ENCODE peak calls at places on chromosome 19, in six cellular contexts. Z is A549, V is endothelial cell of umbilical vein, J is K562, G is HepG2, D is GM12878. I is an unnamed sample.

GRCh38 chr19:10152100-10152499 is 32.4 kb upstream of the EIF3G start:
- DNase-seq in G (no peak), J (no peak), Z (no peak), V (no peak), D (no peak), I (no peak)

GRCh38 chr19:51002542-51003311 is 1.3 kb upstream of the KLK8 start:
- DNase-seq in Z (peak; percentile 92), G (no peak), D (no peak), J (peak; percentile 98), V (no peak), I (peak; percentile 25)

GRCh38 chr19:51111606-51112005 is 3.4 kb upstream of the CTU1 start:
- DNase-seq in D (no peak), G (peak; percentile 14), Z (peak; percentile 55), J (no peak), V (no peak), I (peak; percentile 25)

GRCh38 chr19:49347835-49348234 is 12.6 kb downstream of the CD37 start:
- DNase-seq in G (peak; percentile 44), V (peak; percentile 43), J (peak; percentile 77), D (no peak), Z (peak; percentile 92), I (peak; percentile 35)

GRCh38 chr19:51366050-51366998 is at the start of gene ETFB:
- DNase-seq in J (peak; percentile 98), Z (peak; percentile 99), V (peak; percentile 97), D (peak; percentile 91), G (peak; percentile 98), I (peak; percentile 98)

GRCh38 chr19:10193666-10194499 is 870 bp downstream of the DNMT1 start:
- DNase-seq in J (peak; percentile 17), Z (peak; percentile 6), D (no peak), V (peak; percentile 40), G (peak; percentile 13), I (peak; percentile 64)

GRCh38 chr19:5742051-5742450 is 21.6 kb downstream of the CATSPERD start:
- DNase-seq in J (no peak), D (no peak), G (no peak), V (no peak), Z (no peak), I (no peak)

GRCh38 chr19:10260141-10260584 is 8.1 kb downstream of the MRPL4 start:
- DNase-seq in G (peak; percentile 30), J (no peak), D (no peak), Z (no peak), V (no peak), I (peak; percentile 73)

GRCh38 chr19:45100797-45101196 is 7.8 kb downstream of the PPP1R37 start:
- DNase-seq in V (no peak), G (no peak), D (no peak), Z (no peak), J (no peak), I (no peak)

GRCh38 chr19:53774011-53774410 is 50.1 kb downstream of the NLRP12 start:
- DNase-seq in V (no peak), D (no peak), Z (no peak), J (no peak), G (no peak), I (no peak)

GRCh38 chr19:39126593-39127187 is 1.1 kb downstream of the PAK4 start:
- DNase-seq in D (no peak), Z (peak; percentile 93), V (peak; percentile 30), J (no peak), G (peak; percentile 89), I (no peak)

GRCh38 chr19:18086590-18087138 is at the start of gene IL12RB1:
- DNase-seq in J (no peak), Z (no peak), D (peak; percentile 44), V (no peak), G (no peak), I (peak; percentile 25)

GRCh38 chr19:51294211-51294976 is 17.1 kb upstream of the IGLON5 start:
- DNase-seq in Z (no peak), G (no peak), D (no peak), J (no peak), V (no peak), I (peak; percentile 16)

GRCh38 chr19:48681127-48681470 is 8.3 kb upstream of the NTN5 start:
- DNase-seq in D (no peak), V (no peak), G (no peak), Z (no peak), J (peak; percentile 44), I (peak; percentile 96)

GRCh38 chr19:58581227-58582141 is 8.3 kb upstream of the MZF1 start:
- DNase-seq in J (peak; percentile 84), V (peak; percentile 91), G (peak; percentile 16), Z (peak; percentile 90), D (no peak), I (peak; percentile 85)

GRCh38 chr19:49133621-49134454 is 14.5 kb downstream of the PPFIA3 start:
- DNase-seq in V (peak; percentile 54), Z (peak; percentile 72), J (peak; percentile 81), D (no peak), G (no peak), I (no peak)

GRCh38 chr19:30784850-30785459 is 412.8 kb downstream of the ZNF536 start:
- DNase-seq in G (peak; percentile 16), D (no peak), J (peak; percentile 69), V (no peak), Z (peak; percentile 51), I (peak; percentile 52)

GRCh38 chr19:42360787-42361544 is 29.1 kb downstream of the CNFN start:
- DNase-seq in Z (no peak), G (no peak), V (no peak), D (no peak), J (peak; percentile 34), I (no peak)

GRCh38 chr19:17968376-17968775 is 1.5 kb downstream of the KCNN1 start:
- DNase-seq in D (no peak), G (no peak), J (no peak), V (no peak), Z (no peak), I (no peak)

GRCh38 chr19:38685666-38686529 is 38.4 kb downstream of the ACTN4 start:
- DNase-seq in G (peak; percentile 65), D (no peak), V (peak; percentile 92), J (peak; percentile 44), Z (peak; percentile 88), I (no peak)

GRCh38 chr19:28632357-28633076 is 580.4 kb downstream of the UQCRFS1 start:
- DNase-seq in J (no peak), V (no peak), Z (no peak), G (no peak), D (no peak), I (no peak)

GRCh38 chr19:6241680-6242079 is 38.1 kb downstream of the MLLT1 start:
- DNase-seq in G (peak; percentile 88), V (no peak), Z (no peak), D (no peak), J (no peak), I (no peak)

GRCh38 chr19:33409035-33409434 is 35.5 kb downstream of the CEBPG start:
- DNase-seq in J (no peak), Z (no peak), V (no peak), D (no peak), G (no peak), I (no peak)

GRCh38 chr19:39599116-39599515 is 3.2 kb upstream of the LGALS13 start:
- DNase-seq in V (peak; percentile 18), J (peak; percentile 19), Z (peak; percentile 26), D (no peak), G (peak; percentile 30), I (peak; percentile 31)

GRCh38 chr19:19459707-19460251 is 54.3 kb downstream of the GATAD2A start:
- DNase-seq in D (no peak), G (no peak), Z (no peak), V (peak; percentile 73), J (no peak), I (no peak)

GRCh38 chr19:15551183-15552004 is 43.1 kb downstream of the CYP4F22 start:
- DNase-seq in Z (peak; percentile 71), J (peak; percentile 86), V (no peak), D (no peak), G (peak; percentile 38), I (no peak)

GRCh38 chr19:15557223-15557622 is 48.9 kb downstream of the CYP4F22 start:
- DNase-seq in Z (no peak), D (no peak), J (no peak), G (no peak), V (no peak), I (no peak)

GRCh38 chr19:15550847-15551182 is 42.5 kb downstream of the CYP4F22 start:
- DNase-seq in Z (peak; percentile 37), J (no peak), G (peak; percentile 16), D (no peak), V (no peak), I (no peak)

GRCh38 chr19:15556634-15557181 is 48.4 kb downstream of the CYP4F22 start:
- DNase-seq in G (no peak), V (no peak), J (no peak), Z (no peak), D (no peak), I (no peak)

GRCh38 chr19:15555759-15556633 is 47.7 kb downstream of the CYP4F22 start:
- DNase-seq in V (peak; percentile 96), J (peak; percentile 95), Z (peak; percentile 93), G (peak; percentile 89), D (peak; percentile 65), I (peak; percentile 94)
- H3K4me3 ChIP-seq in V (no peak overlapping the region), J (peak overlapping the region; percentile 26), Z (peak overlapping the region; percentile 39), G (peak overlapping the region; percentile 32), D (peak overlapping the region; percentile 66), I (peak overlapping the region; percentile 43)

DNA sequence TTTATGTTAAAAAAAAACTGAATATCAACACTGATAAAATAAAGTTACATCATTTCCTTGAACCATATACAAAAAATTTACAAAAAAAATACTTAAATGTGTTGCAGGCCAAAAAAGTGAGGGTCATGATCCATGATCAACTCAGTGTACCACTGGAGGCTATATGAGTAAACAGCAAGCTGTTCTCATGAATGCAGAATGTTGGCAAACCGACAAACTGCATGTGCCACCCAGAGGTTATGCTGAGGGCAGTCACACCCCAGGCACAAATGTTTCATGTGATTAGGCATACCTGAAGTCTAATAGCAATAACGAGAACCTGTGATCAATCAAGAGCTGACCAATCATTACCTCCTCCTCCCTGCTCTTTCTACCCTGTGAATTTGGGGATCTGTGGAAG is 91.9 kb downstream of the ZNF431 start:
- DNase-seq in J (no peak), G (no peak), D (no peak), V (no peak), Z (no peak), I (no peak)
- TF ChIP-seq POLR2A in J (no peak), G (no peak), D (no peak), V (no peak), Z (no peak), I (no peak)

GRCh38 chr19:2309734-2310362 is 1.9 kb upstream of the LINGO3 start:
- DNase-seq in V (no peak), Z (peak; percentile 35), G (no peak), D (no peak), J (no peak), I (peak; percentile 53)
- TF ChIP-seq MYC in V (no peak), Z (no peak), G (no peak), D (no peak), J (no peak), I (no peak)

DNA sequence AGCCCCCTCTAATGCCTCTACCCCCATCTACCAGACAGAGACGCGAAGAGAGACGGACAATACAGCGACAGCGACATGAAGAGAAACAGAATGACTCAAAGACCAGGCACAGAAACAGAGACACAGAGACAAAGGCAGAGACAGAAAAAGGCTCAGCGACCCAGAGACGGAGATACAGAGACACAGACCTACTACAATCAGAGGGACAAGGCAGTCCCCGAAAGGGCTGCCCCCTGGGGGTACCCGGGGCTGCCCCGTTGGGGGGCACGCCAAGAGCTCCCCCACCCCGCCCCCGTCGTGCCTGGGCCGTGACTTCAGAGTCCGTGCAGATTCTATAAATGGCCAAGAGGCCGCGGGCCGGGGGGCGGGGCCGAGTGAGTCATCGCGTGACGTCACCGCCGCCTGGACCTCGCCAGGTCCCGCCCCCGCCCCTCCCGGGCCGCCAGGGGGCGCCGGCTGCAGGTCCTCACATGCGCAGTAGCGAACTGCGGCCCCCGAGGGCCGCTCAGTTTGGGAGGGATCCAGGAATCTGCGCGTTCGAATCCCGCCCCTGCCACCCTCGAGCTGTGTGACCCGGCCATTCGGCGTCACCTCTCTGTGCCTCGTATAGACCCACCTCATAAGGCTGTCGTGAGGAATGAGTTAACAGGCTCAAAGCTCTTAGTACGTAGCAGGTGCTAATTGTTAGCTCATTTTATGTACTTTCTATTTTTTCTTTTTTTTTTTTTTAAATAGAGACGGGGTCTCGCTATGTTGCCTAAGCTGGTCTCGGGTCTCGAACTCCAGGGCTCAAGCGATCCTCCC is 2.7 kb upstream of the CNN1 start:
- DNase-seq in J (peak; percentile 97), D (no peak), Z (peak; percentile 88), V (peak; percentile 81), G (peak; percentile 68), I (peak; percentile 87)
- H3K4me3 ChIP-seq in J (peak overlapping the region; percentile 40), D (peak overlapping the region; percentile 57), Z (peak overlapping the region; percentile 40), V (peak overlapping the region; percentile 54), G (peak overlapping the region; percentile 47), I (no peak overlapping the region)